ENCODE peak calls at places on chromosomes 5 and 9, in six cellular contexts. N is stomach, T is heart right ventricle, C is spleen, V is adrenal gland, A is MM.1S. R is an unnamed sample. For H3K4me1, the result is how much of the 10 kb centered on the place peaks cover.

GRCh38 chr5:163696270-163696887 is 191.0 kb downstream of the MAT2B start:
- DNase-seq in N (no peak), T (no peak), C (no peak), A (peak), V (peak), R (peak)

GRCh38 chr5:68418230-68418629 is 202.7 kb downstream of the PIK3R1 start:
- DNase-seq in T (no peak), A (no peak), C (no peak), N (no peak), V (peak), R (no peak)

GRCh38 chr5:135834639-135835529 is at the start of gene SLC25A48:
- DNase-seq in C (peak), V (no peak), T (peak), A (peak), N (peak), R (peak)

GRCh38 chr9:31542384-31543055 is 841.9 kb upstream of the ACO1 start:
- DNase-seq in A (peak), C (no peak), T (no peak), V (peak), N (no peak), R (no peak)

GRCh38 chr5:137365126-137365865 is 133.8 kb downstream of the SPOCK1 start:
- DNase-seq in V (no peak), T (no peak), C (no peak), N (no peak), A (no peak), R (no peak)

GRCh38 chr5:139185589-139185988 is 12.6 kb downstream of the SIL1 start:
- DNase-seq in N (no peak), A (peak), T (no peak), C (no peak), V (no peak), R (no peak)

GRCh38 chr5:28729067-28729466 is 1690.7 kb upstream of the CDH9 start:
- DNase-seq in V (no peak), T (no peak), N (no peak), A (no peak), C (no peak), R (no peak)

GRCh38 chr5:174735498-174736350 is 11.3 kb downstream of the MSX2 start:
- DNase-seq in A (peak), C (no peak), V (peak), T (no peak), N (no peak), R (no peak)

GRCh38 chr9:133876144-133876543 is 116.0 kb downstream of the VAV2 start:
- DNase-seq in V (no peak), N (no peak), C (no peak), A (no peak), T (no peak), R (no peak)

GRCh38 chr9:36486454-36486932 is 86.2 kb upstream of the MELK start:
- DNase-seq in C (no peak), N (no peak), T (no peak), V (peak), A (peak), R (no peak)

GRCh38 chr5:142551242-142552067 is 134.4 kb downstream of the FGF1 start:
- DNase-seq in V (peak), N (no peak), A (no peak), T (peak), C (no peak), R (no peak)

GRCh38 chr9:124849801-124850200 is 3.5 kb upstream of the WDR38 start:
- DNase-seq in A (no peak), T (no peak), V (peak), N (no peak), C (no peak), R (no peak)

GRCh38 chr9:135468866-135469521 is 10.6 kb upstream of the PPP1R26 start:
- DNase-seq in A (no peak), V (peak), N (no peak), C (no peak), T (no peak), R (peak)

GRCh38 chr9:647522-647921 is 194.0 kb upstream of the DMRT1 start:
- DNase-seq in N (no peak), V (no peak), A (no peak), C (no peak), T (no peak), R (no peak)

GRCh38 chr9:137111788-137112563 is 2.6 kb downstream of the DPP7 start:
- DNase-seq in N (no peak), A (no peak), C (no peak), T (no peak), V (no peak), R (no peak)

GRCh38 chr9:78406146-78406545 is 109.2 kb downstream of the PSAT1 start:
- DNase-seq in C (no peak), N (no peak), V (no peak), A (no peak), T (no peak), R (peak)

GRCh38 chr9:95313010-95313498 is 4.5 kb downstream of the FANCC start:
- DNase-seq in T (peak), V (peak), C (peak), N (peak), A (no peak), R (peak)

GRCh38 chr9:68627594-68627993 is 77.4 kb upstream of the PIP5K1B start:
- DNase-seq in A (no peak), T (no peak), C (no peak), N (no peak), V (no peak), R (no peak)

GRCh38 chr5:87645241-87645640 is 232.5 kb upstream of the CCNH start:
- DNase-seq in N (no peak), V (no peak), T (no peak), A (no peak), C (no peak), R (no peak)

DNA sequence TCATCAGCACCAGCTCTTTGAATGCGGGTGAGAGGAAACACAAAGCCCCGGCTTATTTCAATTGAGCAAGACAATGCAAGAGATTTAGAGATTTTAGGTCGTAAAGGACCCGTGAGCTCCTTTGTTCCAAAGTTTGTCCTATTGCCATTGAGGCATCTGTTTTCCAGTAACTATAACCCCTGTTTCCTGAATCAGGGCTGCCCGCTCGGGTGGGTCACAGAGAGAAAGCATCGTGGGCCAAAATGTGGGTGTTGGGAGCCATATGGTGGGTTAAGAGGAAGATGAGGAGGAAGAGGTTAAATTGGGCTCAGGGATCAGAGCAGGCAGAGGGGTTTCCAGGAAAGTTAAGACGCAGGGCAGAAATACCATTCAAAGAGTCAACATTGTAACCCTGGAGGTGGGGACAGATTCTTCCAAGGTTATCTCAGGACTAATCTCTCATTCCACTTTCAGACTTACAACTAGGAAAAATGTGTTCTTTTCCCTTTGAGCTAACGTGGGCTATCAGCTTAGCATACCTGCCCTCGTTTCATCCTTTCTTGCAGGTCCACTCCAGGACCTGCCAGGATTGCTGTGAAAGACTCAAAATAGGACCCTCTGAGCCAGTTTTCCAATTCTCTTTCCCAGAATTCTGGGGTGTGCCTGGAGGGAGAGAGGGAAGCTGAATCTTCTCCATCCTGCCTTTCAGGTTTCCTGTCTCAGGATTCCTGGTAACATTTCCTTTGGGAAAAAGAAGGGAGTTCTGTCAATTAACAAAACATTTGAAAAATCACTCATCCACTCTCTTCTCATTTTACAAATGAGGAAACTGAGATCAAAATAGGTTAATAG is 95.5 kb upstream of the TAF11L2 start:
- DNase-seq in V (no peak), A (no peak), T (no peak), N (no peak), C (no peak), R (no peak)
- H3K4me1 ChIP-seq in V (under half), A (under half), T (under half), N (under half), C (under half), R (under half)

GRCh38 chr5:173011602-173012001 is 28.0 kb downstream of the ATP6V0E1 start:
- DNase-seq in V (no peak), C (no peak), N (no peak), T (no peak), A (no peak), R (no peak)

GRCh38 chr5:173010547-173011464 is 27.2 kb downstream of the ATP6V0E1 start:
- DNase-seq in T (peak), V (peak), C (no peak), A (no peak), N (peak), R (peak)

GRCh38 chr5:173012882-173013281 is 29.3 kb downstream of the ATP6V0E1 start:
- DNase-seq in C (peak), N (no peak), A (no peak), T (peak), V (peak), R (no peak)

GRCh38 chr5:173004447-173004846 is 20.9 kb downstream of the ATP6V0E1 start:
- DNase-seq in A (no peak), V (no peak), N (no peak), C (no peak), T (no peak), R (no peak)

GRCh38 chr5:173010021-173010420 is 26.4 kb downstream of the ATP6V0E1 start:
- DNase-seq in A (no peak), N (no peak), V (no peak), C (no peak), T (no peak), R (no peak)
- H3K4me1 ChIP-seq in A (under half), N (half or more), V (under half), C (half or more), T (half or more), R (under half)

DNA sequence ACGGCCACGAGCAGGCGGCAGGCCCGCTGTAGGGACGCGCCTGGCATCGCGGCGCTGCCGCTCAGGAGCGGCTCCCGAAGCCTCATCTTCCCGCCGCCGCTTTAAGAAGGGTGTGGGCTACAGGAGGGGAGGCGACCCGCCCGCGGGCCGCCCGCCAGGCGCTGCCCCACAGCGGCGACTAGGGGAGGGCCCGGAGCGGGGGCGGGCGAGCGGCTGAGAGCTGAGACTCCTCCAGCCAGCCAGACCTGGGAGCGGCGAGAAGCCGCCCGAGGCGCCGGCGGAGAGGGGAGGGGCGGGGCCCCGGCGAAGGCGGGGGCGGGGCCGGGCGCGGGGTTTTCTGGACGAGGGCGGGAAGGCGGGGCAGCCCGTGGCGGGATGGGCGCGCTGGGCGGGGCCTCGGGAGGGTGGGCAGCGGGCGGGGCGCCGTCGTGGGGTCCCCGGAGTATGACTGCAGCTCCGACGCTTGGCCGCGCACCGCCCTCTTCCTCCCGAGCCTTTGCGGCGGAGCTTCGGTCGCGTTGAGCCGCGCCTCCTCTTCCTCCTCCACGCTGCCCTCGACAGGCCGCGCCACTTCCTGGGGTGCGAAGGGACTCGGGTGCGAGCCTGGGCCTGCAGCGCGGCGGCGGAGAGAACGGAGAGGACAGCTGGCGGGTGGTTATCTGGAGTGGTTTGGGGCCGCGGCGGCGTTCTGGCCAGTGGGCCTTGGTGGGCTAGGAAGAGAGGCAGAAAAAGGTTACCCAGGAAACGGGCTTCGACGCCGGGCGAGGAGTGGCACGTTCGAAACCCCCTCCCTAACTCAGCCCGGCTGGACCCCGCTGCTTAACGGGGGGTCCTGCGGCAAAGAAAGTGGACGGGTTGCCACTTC is at the start of gene B4GALT1:
- DNase-seq in C (peak), T (peak), N (peak), A (peak), V (peak), R (peak)
- H3K4me1 ChIP-seq in C (half or more), T (half or more), N (half or more), A (under half), V (half or more), R (under half)

GRCh38 chr9:131732636-131733340 is 7.1 kb downstream of the RAPGEF1 start:
- DNase-seq in V (no peak), N (no peak), C (no peak), A (no peak), T (no peak), R (no peak)

GRCh38 chr9:131732061-131732526 is 7.8 kb downstream of the RAPGEF1 start:
- DNase-seq in T (no peak), C (no peak), N (no peak), A (no peak), V (no peak), R (no peak)

GRCh38 chr9:131728961-131729360 is 10.9 kb downstream of the RAPGEF1 start:
- DNase-seq in A (peak), T (no peak), C (peak), N (no peak), V (no peak), R (no peak)

GRCh38 chr9:131733601-131734061 is 6.2 kb downstream of the RAPGEF1 start:
- DNase-seq in T (peak), A (peak), C (no peak), N (peak), V (peak), R (peak)

DNA sequence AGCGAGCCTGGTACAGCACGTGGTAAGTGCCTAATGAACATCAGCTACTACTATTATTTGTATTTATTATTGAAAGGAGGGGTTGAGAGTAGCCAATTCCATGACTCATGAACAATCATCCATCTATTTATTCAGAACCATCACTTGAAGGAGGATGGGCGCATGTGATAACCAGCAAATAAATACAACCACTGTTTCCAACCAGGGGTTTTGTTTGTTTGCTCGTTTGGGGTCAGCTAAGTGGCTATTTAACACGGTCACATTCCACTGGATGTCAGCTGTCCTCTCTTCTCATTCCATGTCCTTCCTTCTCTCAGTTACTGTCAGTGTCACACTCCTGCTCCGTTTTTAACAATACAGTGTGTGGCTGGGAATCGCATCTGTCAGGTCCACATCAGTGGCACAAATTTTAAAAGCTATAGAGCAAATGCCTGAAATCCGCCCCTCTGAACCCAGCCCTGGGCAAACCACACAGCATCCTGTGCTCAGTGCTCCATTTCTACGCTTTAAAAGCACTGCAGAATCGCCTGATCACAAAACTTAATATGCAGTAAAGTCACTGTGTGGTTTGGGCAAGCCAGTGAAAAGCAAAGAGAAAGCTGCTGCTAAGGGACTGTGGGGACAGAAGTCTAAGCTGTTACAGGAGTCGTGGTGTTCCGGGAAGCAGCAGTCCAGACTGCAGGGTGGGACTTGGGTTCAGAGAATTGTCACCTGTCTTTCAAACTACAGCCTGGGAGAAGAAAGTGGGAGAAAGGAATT is 8.5 kb downstream of the RAPGEF1 start:
- DNase-seq in C (no peak), V (no peak), T (no peak), N (no peak), A (peak), R (peak)
- H3K4me1 ChIP-seq in C (half or more), V (half or more), T (half or more), N (half or more), A (half or more), R (half or more)

GRCh38 chr9:127767405-127767804 is 11.1 kb downstream of the SH2D3C start:
- DNase-seq in N (no peak), T (no peak), C (no peak), A (no peak), V (no peak), R (no peak)
- H3K4me1 ChIP-seq in N (under half), T (half or more), C (half or more), A (under half), V (under half), R (under half)

GRCh38 chr5:90226433-90227099 is 183.0 kb downstream of the CETN3 start:
- DNase-seq in N (no peak), T (no peak), A (no peak), V (no peak), C (no peak), R (no peak)
- H3K4me1 ChIP-seq in N (under half), T (under half), A (under half), V (under half), C (under half), R (under half)

R was measured in SJSA1.